ENCODE peak calls at places on chromosomes 7 and 10, in six cellular contexts. X, Z, C, G, J and A are unnamed samples.

GRCh38 chr10:86963341-86963919 is 4.9 kb upstream of the ADIRF start:
- DNase-seq in C (no peak), Z (no peak), G (no peak), X (no peak), J (no peak), A (no peak)

GRCh38 chr7:112204072-112204775 is 2.0 kb downstream of the DOCK4 start:
- DNase-seq in G (peak), Z (peak), C (peak), J (no peak), X (no peak), A (no peak)

GRCh38 chr7:115911466-115911865 is 119.1 kb downstream of the TFEC start:
- DNase-seq in Z (no peak), G (no peak), J (no peak), X (no peak), C (no peak), A (no peak)

GRCh38 chr10:114686013-114686412 is 27.9 kb upstream of the ABLIM1 start:
- DNase-seq in Z (no peak), C (no peak), G (no peak), J (no peak), X (no peak), A (no peak)

GRCh38 chr7:1917221-1918062 is 247.4 kb downstream of the ELFN1 start:
- DNase-seq in J (no peak), Z (no peak), X (no peak), C (peak), G (peak), A (no peak)

GRCh38 chr10:101182936-101183335 is 46.3 kb downstream of the LBX1 start:
- DNase-seq in Z (no peak), J (no peak), C (no peak), G (no peak), X (no peak), A (no peak)

GRCh38 chr10:6292741-6293151 is 90.0 kb downstream of the PFKFB3 start:
- DNase-seq in G (no peak), C (no peak), Z (no peak), J (no peak), X (no peak), A (no peak)

GRCh38 chr10:10993785-10994184 is 23.9 kb upstream of the CELF2 start:
- DNase-seq in X (no peak), C (no peak), G (no peak), J (no peak), Z (no peak), A (no peak)

GRCh38 chr7:76063525-76063924 is 15.6 kb downstream of the MDH2 start:
- DNase-seq in J (no peak), G (no peak), X (no peak), C (no peak), Z (no peak), A (no peak)

GRCh38 chr10:12549297-12549696 is 199.9 kb downstream of the CAMK1D start:
- DNase-seq in C (no peak), J (no peak), Z (no peak), X (no peak), G (no peak), A (no peak)

GRCh38 chr7:1691601-1692499 is 21.8 kb downstream of the ELFN1 start:
- DNase-seq in Z (no peak), G (no peak), X (no peak), C (no peak), J (no peak), A (no peak)

GRCh38 chr7:158458096-158458495 is 129.5 kb downstream of the PTPRN2 start:
- DNase-seq in Z (no peak), G (no peak), C (no peak), X (no peak), J (no peak), A (no peak)

GRCh38 chr7:151062399-151063211 is 3.2 kb downstream of the SLC4A2 start:
- DNase-seq in C (peak), G (peak), Z (no peak), X (no peak), J (no peak), A (no peak)

GRCh38 chr10:91211675-91212074 is 8.8 kb upstream of the PCGF5 start:
- DNase-seq in X (no peak), J (no peak), G (no peak), C (no peak), Z (no peak), A (no peak)

GRCh38 chr10:86522385-86522855 is 828 bp upstream of the WAPL start:
- DNase-seq in J (no peak), X (no peak), G (no peak), Z (no peak), C (no peak), A (no peak)

GRCh38 chr7:74203157-74203556 is 6.6 kb upstream of the LAT2 start:
- DNase-seq in C (peak), X (peak), J (no peak), G (peak), Z (no peak), A (no peak)

GRCh38 chr10:112914288-112914952 is 35.6 kb upstream of the TCF7L2 start:
- DNase-seq in X (no peak), J (no peak), Z (no peak), G (peak), C (no peak), A (no peak)

GRCh38 chr10:77289790-77290189 is 347.8 kb downstream of the KCNMA1 start:
- DNase-seq in C (peak), X (no peak), Z (no peak), J (no peak), G (peak), A (no peak)

GRCh38 chr10:7354330-7355047 is 56.3 kb downstream of the SFMBT2 start:
- DNase-seq in Z (no peak), J (no peak), C (peak), G (peak), X (peak), A (no peak)

GRCh38 chr7:42454006-42454405 is 217.0 kb upstream of the GLI3 start:
- DNase-seq in Z (no peak), X (no peak), J (no peak), G (no peak), C (no peak), A (no peak)

GRCh38 chr7:114392686-114393085 is 21.9 kb upstream of the FOXP2 start:
- DNase-seq in Z (no peak), X (no peak), G (no peak), C (no peak), J (no peak), A (no peak)

GRCh38 chr10:3976171-3976570 is 191.2 kb upstream of the KLF6 start:
- DNase-seq in X (no peak), C (no peak), Z (no peak), J (no peak), G (no peak), A (no peak)

GRCh38 chr10:127853868-127854768 is 38.6 kb downstream of the CLRN3 start:
- DNase-seq in X (peak), C (peak), Z (no peak), J (peak), G (peak), A (peak)

GRCh38 chr7:137402535-137403258 is 59.2 kb upstream of the PTN start:
- DNase-seq in C (no peak), J (no peak), Z (no peak), G (no peak), X (no peak), A (no peak)

GRCh38 chr7:150898475-150899011 is 46.2 kb downstream of the AOC1 start:
- DNase-seq in C (peak), Z (peak), G (peak), J (peak), X (peak), A (peak)

GRCh38 chr10:16612148-16612742 is 90.6 kb upstream of the C1QL3 start:
- DNase-seq in J (no peak), Z (no peak), C (peak), X (no peak), G (peak), A (no peak)

GRCh38 chr7:150524018-150524417 is 9.3 kb downstream of the GIMAP7 start:
- DNase-seq in G (no peak), X (no peak), C (no peak), Z (no peak), J (no peak), A (no peak)

GRCh38 chr7:30428586-30429530 is 49.7 kb downstream of the NOD1 start:
- DNase-seq in X (no peak), C (no peak), G (no peak), J (no peak), Z (no peak), A (no peak)

GRCh38 chr10:95133997-95134396 is 60.0 kb upstream of the ACSM6 start:
- DNase-seq in Z (no peak), J (no peak), G (no peak), C (no peak), X (no peak), A (no peak)

GRCh38 chr7:29480456-29480855 is 83.2 kb upstream of the PRR15 start:
- DNase-seq in G (peak), X (no peak), Z (no peak), C (no peak), J (no peak), A (no peak)

GRCh38 chr10:91210435-91210834 is 10.0 kb upstream of the PCGF5 start:
- DNase-seq in Z (peak), J (no peak), X (no peak), G (no peak), C (no peak), A (no peak)

GRCh38 chr10:29841724-29842649 is 207.2 kb upstream of the SVIL start:
- DNase-seq in C (peak), G (no peak), Z (peak), X (no peak), J (no peak), A (no peak)

GRCh38 chr7:157224627-157225026 is 85.9 kb downstream of the UBE3C start:
- DNase-seq in G (peak), C (peak), X (peak), Z (no peak), J (no peak), A (no peak)

GRCh38 chr7:29038463-29038862 is 80.3 kb upstream of the TRIL start:
- DNase-seq in Z (no peak), X (no peak), C (peak), G (peak), J (no peak), A (no peak)

GRCh38 chr7:2641406-2642393 is 9.9 kb downstream of the TTYH3 start:
- DNase-seq in C (peak), G (peak), J (no peak), X (peak), Z (no peak), A (no peak)

GRCh38 chr7:139720186-139720585 is 57.6 kb downstream of the HIPK2 start:
- DNase-seq in Z (no peak), X (no peak), J (no peak), G (no peak), C (no peak), A (no peak)